ENCODE peak calls at places on chromosome 14, in nine cellular contexts. R is astrocyte of the spinal cord, I is heart right ventricle, V is GM13976, D is AG04450, N is endothelial cell, B is epithelial cell of esophagus, X is heart left ventricle, U is foreskin fibroblast. W is an unnamed sample.

GRCh38 chr14:28751467-28752058 is 15.0 kb upstream of the FOXG1 start:
- DNase-seq in R (peak), I (no peak), V (peak), D (no peak), N (peak), B (peak), X (no peak), U (peak), W (peak)

GRCh38 chr14:68040633-68041369 is 221.2 kb downstream of the RAD51B start:
- DNase-seq in R (no peak), I (no peak), V (no peak), D (no peak), N (no peak), B (no peak), X (no peak), U (no peak), W (no peak)

GRCh38 chr14:38404616-38405015 is 148.7 kb upstream of the CLEC14A start:
- DNase-seq in R (peak), I (no peak), V (no peak), D (no peak), N (no peak), B (no peak), X (no peak), U (peak), W (no peak)

GRCh38 chr14:73785834-73786631 is 65.6 kb upstream of the PTGR2 start:
- DNase-seq in R (peak), I (peak), V (no peak), D (peak), N (peak), B (peak), X (peak), U (peak), W (peak)

GRCh38 chr14:75885829-75886228 is 96.0 kb downstream of the TGFB3 start:
- DNase-seq in R (peak), I (no peak), V (no peak), D (no peak), N (no peak), B (peak), X (no peak), U (peak), W (peak)

GRCh38 chr14:54435500-54435981 is 5.6 kb downstream of the CNIH1 start:
- DNase-seq in R (peak), I (no peak), V (peak), D (no peak), N (no peak), B (peak), X (no peak), U (peak), W (peak)

GRCh38 chr14:105876829-105877228 is 350.4 kb downstream of the TMEM121 start:
- DNase-seq in R (no peak), I (no peak), V (no peak), D (no peak), N (no peak), B (no peak), X (peak), U (no peak), W (no peak)

GRCh38 chr14:36996133-36996856 is 176.1 kb downstream of the SLC25A21 start:
- DNase-seq in R (peak), I (no peak), V (no peak), D (no peak), N (no peak), B (peak), X (no peak), U (peak), W (peak)

GRCh38 chr14:64232095-64232830 is 61.9 kb downstream of the ESR2 start:
- DNase-seq in R (peak), I (no peak), V (no peak), D (peak), N (no peak), B (no peak), X (peak), U (peak), W (peak)

GRCh38 chr14:105690671-105691070 is 164.3 kb downstream of the TMEM121 start:
- DNase-seq in R (no peak), I (no peak), V (no peak), D (no peak), N (no peak), B (no peak), X (no peak), U (no peak), W (no peak)

GRCh38 chr14:68548194-68549056 is 244.4 kb downstream of the ZFP36L1 start:
- DNase-seq in R (peak), I (peak), V (no peak), D (peak), N (no peak), B (peak), X (peak), U (peak), W (peak)

GRCh38 chr14:57182760-57183503 is 85.8 kb downstream of the EXOC5 start:
- DNase-seq in R (no peak), I (no peak), V (peak), D (no peak), N (peak), B (peak), X (no peak), U (peak), W (peak)

GRCh38 chr14:43872222-43872621 is 634.9 kb downstream of the FSCB start:
- DNase-seq in R (no peak), I (no peak), V (no peak), D (no peak), N (no peak), B (no peak), X (no peak), U (no peak), W (no peak)

GRCh38 chr14:100532154-100532915 is 54.9 kb downstream of the BEGAIN start:
- DNase-seq in R (no peak), I (peak), V (no peak), D (no peak), N (no peak), B (peak), X (no peak), U (peak), W (no peak)

GRCh38 chr14:71647086-71647784 is 285.0 kb upstream of the RGS6 start:
- DNase-seq in R (no peak), I (no peak), V (no peak), D (no peak), N (no peak), B (peak), X (no peak), U (no peak), W (no peak)

GRCh38 chr14:96888593-96888992 is 91.4 kb downstream of the VRK1 start:
- DNase-seq in R (peak), I (no peak), V (no peak), D (no peak), N (no peak), B (no peak), X (no peak), U (no peak), W (no peak)

GRCh38 chr14:95253039-95253620 is 66.6 kb downstream of the CLMN start:
- DNase-seq in R (no peak), I (no peak), V (no peak), D (no peak), N (no peak), B (no peak), X (no peak), U (no peak), W (no peak)

GRCh38 chr14:90562652-90563051 is 165.8 kb downstream of the CALM1 start:
- DNase-seq in R (no peak), I (no peak), V (no peak), D (no peak), N (no peak), B (no peak), X (no peak), U (no peak), W (no peak)

GRCh38 chr14:91390165-91390778 is 27.3 kb downstream of the CCDC88C start:
- DNase-seq in R (no peak), I (no peak), V (no peak), D (no peak), N (no peak), B (no peak), X (no peak), U (no peak), W (no peak)

GRCh38 chr14:55103005-55103640 is 25.9 kb upstream of the LGALS3 start:
- DNase-seq in R (peak), I (peak), V (peak), D (peak), N (no peak), B (peak), X (peak), U (peak), W (peak)

GRCh38 chr14:89337912-89338311 is 79.1 kb downstream of the FOXN3 start:
- DNase-seq in R (no peak), I (peak), V (no peak), D (no peak), N (no peak), B (no peak), X (peak), U (peak), W (no peak)

GRCh38 chr14:89186850-89187376 is 230.1 kb downstream of the FOXN3 start:
- DNase-seq in R (no peak), I (peak), V (no peak), D (no peak), N (no peak), B (peak), X (no peak), U (no peak), W (peak)

GRCh38 chr14:94738097-94738496 is 31.8 kb downstream of the GSC start:
- DNase-seq in R (no peak), I (no peak), V (no peak), D (no peak), N (no peak), B (no peak), X (no peak), U (no peak), W (no peak)

GRCh38 chr14:29028973-29029582 is 262.5 kb downstream of the FOXG1 start:
- DNase-seq in R (peak), I (no peak), V (no peak), D (no peak), N (no peak), B (peak), X (no peak), U (peak), W (no peak)

GRCh38 chr14:86035882-86036281 is 505.9 kb downstream of the FLRT2 start:
- DNase-seq in R (no peak), I (no peak), V (peak), D (no peak), N (peak), B (peak), X (no peak), U (peak), W (peak)
- TF ChIP-seq CTCF in R (peak), I (no peak), V (peak), D (peak), N (peak), B (peak), X (no peak), U (peak), W (peak)

DNA sequence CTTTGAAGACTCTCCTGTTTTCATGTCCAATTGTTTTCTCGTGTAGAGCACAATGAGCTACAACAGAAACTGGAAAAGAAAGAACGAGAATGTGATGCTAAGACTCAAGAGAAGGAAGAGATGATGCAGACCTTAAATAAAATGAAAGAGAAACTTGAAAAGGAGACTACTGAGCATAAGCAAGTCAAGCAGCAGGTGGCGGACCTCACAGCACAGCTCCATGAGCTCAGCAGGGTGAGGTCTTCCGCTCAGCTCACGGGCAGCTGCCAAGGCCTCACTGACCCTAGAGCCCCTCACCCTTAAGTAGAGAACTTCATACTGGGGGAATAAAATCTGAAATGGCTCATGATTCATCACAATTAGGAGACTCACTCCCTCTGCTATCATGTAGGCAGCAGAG is 134.7 kb downstream of the GPR135 start:
- DNase-seq in R (peak), I (no peak), V (peak), D (no peak), N (no peak), B (no peak), X (no peak), U (no peak), W (no peak)
- TF ChIP-seq CTCF in R (no peak), I (no peak), V (no peak), D (peak), N (no peak), B (no peak), X (no peak), U (no peak), W (no peak)

GRCh38 chr14:81669308-81669707 is 135.7 kb upstream of the SEL1L start:
- DNase-seq in R (no peak), I (no peak), V (no peak), D (no peak), N (no peak), B (no peak), X (no peak), U (peak), W (no peak)

GRCh38 chr14:81676395-81676794 is 142.7 kb upstream of the SEL1L start:
- DNase-seq in R (no peak), I (no peak), V (no peak), D (no peak), N (no peak), B (no peak), X (no peak), U (no peak), W (no peak)

GRCh38 chr14:81676879-81677278 is 143.2 kb upstream of the SEL1L start:
- DNase-seq in R (no peak), I (no peak), V (no peak), D (no peak), N (no peak), B (no peak), X (no peak), U (no peak), W (no peak)

GRCh38 chr14:81677736-81678135 is 144.1 kb upstream of the SEL1L start:
- DNase-seq in R (no peak), I (no peak), V (no peak), D (no peak), N (no peak), B (no peak), X (no peak), U (no peak), W (no peak)

GRCh38 chr14:81673930-81674329 is 140.3 kb upstream of the SEL1L start:
- DNase-seq in R (no peak), I (peak), V (no peak), D (no peak), N (no peak), B (no peak), X (no peak), U (no peak), W (no peak)
- TF ChIP-seq CTCF in R (no peak), I (no peak), V (no peak), D (no peak), N (no peak), B (no peak), X (peak), U (no peak), W (no peak)

DNA sequence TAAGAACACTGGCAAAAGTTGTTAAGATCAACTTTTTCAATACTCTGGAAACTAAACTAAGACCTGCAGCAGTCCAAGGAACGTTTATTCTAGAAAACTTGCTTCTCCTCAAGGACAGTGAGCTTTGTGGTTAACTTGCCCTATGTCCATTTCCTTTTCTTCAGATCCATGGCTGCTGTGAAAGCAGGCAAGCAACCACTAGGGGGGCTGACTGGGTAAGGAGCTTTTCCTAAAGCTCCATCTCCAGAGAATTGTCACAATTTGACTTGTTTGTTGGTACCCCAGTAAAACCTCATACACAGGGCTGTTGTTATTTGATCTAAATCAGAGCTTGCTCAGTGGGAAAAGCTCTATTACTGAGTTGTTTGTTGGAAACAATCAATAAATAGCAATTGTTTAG is 10.1 kb upstream of the RPL10L start:
- DNase-seq in R (no peak), I (no peak), V (no peak), D (no peak), N (no peak), B (peak), X (no peak), U (no peak), W (peak)
- TF ChIP-seq CTCF in R (peak), I (no peak), V (no peak), D (no peak), N (peak), B (no peak), X (no peak), U (no peak), W (no peak)

DNA sequence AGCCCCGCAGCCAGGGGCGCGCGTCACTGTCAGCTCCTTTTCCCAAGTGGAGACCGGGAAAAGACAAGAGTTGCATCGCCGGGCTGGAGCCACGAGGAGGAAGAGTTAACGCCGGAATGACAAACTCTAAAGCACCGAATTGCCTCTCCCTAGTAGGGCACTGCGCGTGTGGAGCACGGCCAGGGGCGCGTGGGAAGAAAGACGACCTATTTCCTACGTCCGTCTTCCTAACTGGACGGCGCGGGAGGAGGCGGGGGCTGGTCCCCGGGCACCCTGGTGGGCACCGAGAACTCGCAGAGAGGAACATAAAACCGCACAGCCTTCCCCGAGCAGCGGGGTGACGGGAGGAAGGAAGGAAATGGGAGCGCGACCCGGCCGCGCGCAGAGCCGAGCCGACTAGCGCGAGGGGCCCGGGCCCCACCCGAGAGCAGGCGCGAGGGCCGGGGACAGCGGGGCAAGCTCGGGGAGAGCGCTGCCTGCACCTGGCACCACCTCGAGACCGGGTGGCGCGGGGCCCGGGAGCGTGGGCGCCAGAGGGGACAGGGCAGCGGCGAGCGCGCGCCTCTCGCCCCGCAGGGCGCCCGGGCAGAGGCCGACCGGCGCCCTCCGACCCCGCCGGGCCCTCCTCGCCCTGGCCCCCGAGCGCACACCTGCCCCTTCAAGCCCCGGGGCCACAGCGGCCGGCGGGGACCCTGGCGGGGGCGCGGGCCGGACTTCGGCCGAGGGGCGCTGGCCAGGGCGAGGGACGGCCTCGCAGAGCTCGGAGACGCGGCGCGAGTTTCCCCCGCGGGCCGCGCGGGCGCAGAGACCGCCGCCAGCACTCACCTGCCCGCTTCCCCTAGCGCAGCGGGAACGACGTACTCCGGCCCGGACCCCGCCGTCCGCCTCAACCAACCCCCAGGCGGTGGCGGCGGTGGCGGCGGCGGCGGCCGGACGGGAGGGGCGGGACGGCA is 480 bp downstream of the SETD3 start:
- DNase-seq in R (peak), I (peak), V (peak), D (peak), N (peak), B (peak), X (peak), U (peak), W (peak)
- TF ChIP-seq CTCF in R (no peak), I (no peak), V (no peak), D (peak), N (no peak), B (peak), X (no peak), U (peak), W (no peak)

DNA sequence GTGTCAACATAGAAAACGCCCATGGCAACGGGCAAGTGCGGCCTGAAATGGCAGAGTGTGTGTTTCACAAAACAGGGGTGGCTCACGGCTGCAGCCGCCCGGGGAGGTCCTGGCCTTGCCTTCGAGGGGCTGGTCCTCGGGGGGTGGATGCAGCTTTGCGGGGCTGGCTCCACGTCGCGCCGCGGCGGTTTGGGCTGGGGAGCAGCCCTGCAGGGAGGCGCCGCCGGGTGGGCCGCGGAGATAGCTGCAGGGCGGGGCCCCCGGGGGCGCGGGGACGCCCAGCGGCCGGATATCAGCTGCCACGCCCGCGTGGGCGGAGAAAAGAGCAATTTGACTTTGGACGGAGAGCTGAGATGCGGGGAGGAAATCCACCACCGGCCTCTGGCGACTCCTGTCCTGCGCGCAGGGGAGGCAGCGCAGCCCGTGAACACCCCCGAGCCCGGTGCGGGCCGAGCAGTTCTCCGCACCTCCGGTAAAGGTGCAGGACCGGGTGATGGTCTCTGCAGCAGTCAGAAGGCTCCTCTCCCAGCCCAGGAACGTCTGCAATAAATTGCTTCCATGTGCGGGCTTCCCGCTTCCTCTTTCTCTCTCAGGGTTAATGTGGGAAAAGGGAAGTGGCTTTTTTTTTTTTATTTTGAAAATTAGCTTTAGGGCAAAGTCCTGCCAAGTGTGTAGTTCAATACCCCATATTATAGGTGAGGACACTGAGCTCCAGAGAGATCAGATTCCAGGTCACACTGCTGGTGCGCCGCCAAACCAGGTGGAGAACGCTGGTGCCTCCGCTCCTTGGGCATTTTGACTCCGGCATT is 110.5 kb downstream of the ARF6 start:
- DNase-seq in R (peak), I (peak), V (peak), D (no peak), N (peak), B (peak), X (peak), U (peak), W (peak)
- TF ChIP-seq CTCF in R (no peak), I (no peak), V (no peak), D (peak), N (no peak), B (no peak), X (no peak), U (no peak), W (no peak)

GRCh38 chr14:86961106-86961716 is 1031.8 kb downstream of the GALC start:
- DNase-seq in R (no peak), I (no peak), V (no peak), D (no peak), N (peak), B (peak), X (no peak), U (peak), W (peak)
- TF ChIP-seq CTCF in R (peak), I (no peak), V (peak), D (peak), N (peak), B (peak), X (no peak), U (peak), W (peak)

DNA sequence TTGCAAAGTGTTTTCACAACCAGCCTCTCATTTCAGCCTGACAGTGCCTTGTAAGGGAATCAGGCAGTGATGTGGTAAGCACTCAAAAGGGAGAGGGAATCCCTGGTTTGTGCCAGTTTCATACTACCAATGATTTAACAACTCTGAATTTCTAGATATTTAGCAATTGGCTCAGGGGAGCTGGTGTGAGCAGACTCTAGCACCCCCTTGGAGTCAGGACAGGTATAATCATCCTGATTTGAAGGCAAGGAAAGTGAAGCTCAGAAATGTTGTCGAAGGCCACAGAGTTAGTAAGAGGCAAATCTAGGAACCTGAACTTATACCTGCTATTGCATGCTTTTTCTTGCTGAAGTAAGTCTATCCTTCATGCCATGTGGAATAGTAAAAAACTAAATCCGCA is 63.1 kb upstream of the DACT1 start:
- DNase-seq in R (no peak), I (no peak), V (no peak), D (no peak), N (no peak), B (peak), X (no peak), U (no peak), W (no peak)
- TF ChIP-seq CTCF in R (no peak), I (no peak), V (peak), D (peak), N (no peak), B (peak), X (no peak), U (peak), W (no peak)

W was measured in MCF 10A.